ENCODE peak calls at places on chromosomes 16 and 17, in five cellular contexts. G is HCT116, R is GM12878, J is K562, L is H1. M is an unnamed sample.

GRCh38 chr17:47810901-47811635 is 10.5 kb downstream of the OSBPL7 start:
- DNase-seq in G (no peak), R (no peak), J (no peak), L (no peak), M (no peak)

GRCh38 chr17:63395075-63395815 is 50.9 kb downstream of the CYB561 start:
- DNase-seq in G (no peak), R (no peak), J (no peak), L (no peak), M (no peak)

GRCh38 chr17:41648411-41649195 is 24.2 kb upstream of the KRT17 start:
- DNase-seq in G (peak; percentile 77), R (no peak), J (peak; percentile 89), L (peak; percentile 96), M (peak; percentile 75)

GRCh38 chr17:74408262-74408661 is 23.6 kb upstream of the GPRC5C start:
- DNase-seq in G (no peak), R (no peak), J (peak; percentile 50), L (no peak), M (peak; percentile 71)

GRCh38 chr17:72087876-72088275 is 32.9 kb upstream of the SOX9 start:
- DNase-seq in G (no peak), R (no peak), J (no peak), L (no peak), M (no peak)

GRCh38 chr16:80120899-80121521 is 419.8 kb upstream of the DYNLRB2 start:
- DNase-seq in G (no peak), R (no peak), J (no peak), L (no peak), M (no peak)

GRCh38 chr17:8818654-8819330 is 19.6 kb upstream of the MFSD6L start:
- DNase-seq in G (no peak), R (no peak), J (no peak), L (peak; percentile 44), M (no peak)

GRCh38 chr16:82630219-82630618 is 3.5 kb downstream of the CDH13 start:
- DNase-seq in G (no peak), R (no peak), J (no peak), L (no peak), M (no peak)

GRCh38 chr17:48307814-48308411 is 122.1 kb downstream of the SKAP1 start:
- DNase-seq in G (peak; percentile 78), R (no peak), J (peak; percentile 57), L (no peak), M (peak; percentile 56)

GRCh38 chr17:70378005-70378404 is 208.7 kb downstream of the KCNJ2 start:
- DNase-seq in G (no peak), R (no peak), J (no peak), L (no peak), M (no peak)

GRCh38 chr17:79952265-79952877 is 83.3 kb downstream of the TBC1D16 start:
- DNase-seq in G (no peak), R (no peak), J (no peak), L (no peak), M (no peak)

GRCh38 chr16:83994087-83994486 is 26.0 kb downstream of the NECAB2 start:
- DNase-seq in G (peak; percentile 31), R (no peak), J (no peak), L (no peak), M (peak; percentile 75)

GRCh38 chr16:2343211-2343610 is 2.7 kb upstream of the ABCA3 start:
- DNase-seq in G (no peak), R (no peak), J (peak; percentile 44), L (no peak), M (no peak)

GRCh38 chr16:23611936-23612335 is 15.8 kb upstream of the NDUFAB1 start:
- DNase-seq in G (no peak), R (no peak), J (no peak), L (no peak), M (no peak)

GRCh38 chr17:9268546-9268945 is 247.2 kb downstream of the NTN1 start:
- DNase-seq in G (no peak), R (no peak), J (no peak), L (no peak), M (no peak)

GRCh38 chr16:79267781-79268180 is 332.8 kb downstream of the MAF start:
- DNase-seq in G (no peak), R (no peak), J (no peak), L (no peak), M (no peak)

GRCh38 chr16:2836646-2837508 is 6.8 kb downstream of the ZG16B start:
- DNase-seq in G (no peak), R (no peak), J (no peak), L (no peak), M (no peak)

GRCh38 chr16:58460219-58460610 is 39.7 kb upstream of the NDRG4 start:
- DNase-seq in G (no peak), R (no peak), J (no peak), L (no peak), M (no peak)

GRCh38 chr17:72556944-72557826 is 436.4 kb downstream of the SOX9 start:
- DNase-seq in G (peak; percentile 83), R (no peak), J (peak; percentile 76), L (peak; percentile 88), M (peak; percentile 81)

GRCh38 chr17:56786989-56787482 is 46.7 kb downstream of the C17orf67 start:
- DNase-seq in G (peak; percentile 90), R (peak; percentile 60), J (no peak), L (no peak), M (peak; percentile 73)

GRCh38 chr17:31549121-31549524 is 157.6 kb downstream of the RAB11FIP4 start:
- DNase-seq in G (no peak), R (no peak), J (no peak), L (no peak), M (peak; percentile 31)

GRCh38 chr16:1163567-1164055 is 10.7 kb downstream of the CACNA1H start:
- DNase-seq in G (no peak), R (no peak), J (no peak), L (no peak), M (no peak)

GRCh38 chr16:35296962-35297653 is 1837.7 kb downstream of the TP53TG3F start:
- DNase-seq in G (no peak), R (no peak), J (no peak), L (no peak), M (no peak)

GRCh38 chr16:89618114-89618999 is 4.9 kb downstream of the DPEP1 start:
- DNase-seq in G (no peak), R (no peak), J (no peak), L (no peak), M (no peak)

GRCh38 chr16:8849411-8850011 is 19.3 kb downstream of the CARHSP1 start:
- DNase-seq in G (no peak), R (no peak), J (no peak), L (no peak), M (no peak)

GRCh38 chr17:15269087-15269486 is 4.0 kb upstream of the PMP22 start:
- DNase-seq in G (no peak), R (no peak), J (no peak), L (no peak), M (no peak)

GRCh38 chr17:48457080-48457836 is 27.2 kb upstream of the SKAP1 start:
- DNase-seq in G (peak; percentile 54), R (no peak), J (peak; percentile 83), L (peak; percentile 85), M (peak; percentile 42)

GRCh38 chr17:5035356-5035755 is at the start of gene SLC52A1:
- DNase-seq in G (no peak), R (no peak), J (no peak), L (peak; percentile 73), M (no peak)

GRCh38 chr17:29748400-29748799 is 125.7 kb upstream of the CORO6 start:
- DNase-seq in G (no peak), R (no peak), J (no peak), L (no peak), M (no peak)

DNA sequence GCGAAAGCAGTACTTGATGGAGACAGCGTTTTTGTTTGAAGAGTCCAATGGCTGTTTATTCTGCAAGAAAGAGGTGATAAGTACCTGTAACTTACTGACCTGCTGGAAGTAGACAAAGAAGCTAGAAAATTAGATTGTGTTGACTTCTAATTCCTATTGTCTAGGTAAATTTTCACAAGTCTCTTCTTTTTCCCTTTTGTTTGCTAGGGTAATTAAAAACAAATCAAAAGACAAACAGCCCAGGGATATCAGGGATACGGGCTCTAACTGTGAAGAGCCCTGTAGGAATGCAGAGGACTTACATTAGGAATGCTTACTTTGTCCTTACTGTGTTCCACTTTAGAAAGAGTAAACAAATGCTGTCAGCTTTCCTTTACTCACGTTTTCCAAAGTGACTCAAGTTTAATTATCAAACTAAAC is 7.0 kb downstream of the PSME3IP1 start:
- DNase-seq in G (no peak), R (no peak), J (no peak), L (no peak), M (peak; percentile 53)
- TF ChIP-seq SRF in G (no peak), R (no peak), J (no peak), L (no peak), M (no peak)

DNA sequence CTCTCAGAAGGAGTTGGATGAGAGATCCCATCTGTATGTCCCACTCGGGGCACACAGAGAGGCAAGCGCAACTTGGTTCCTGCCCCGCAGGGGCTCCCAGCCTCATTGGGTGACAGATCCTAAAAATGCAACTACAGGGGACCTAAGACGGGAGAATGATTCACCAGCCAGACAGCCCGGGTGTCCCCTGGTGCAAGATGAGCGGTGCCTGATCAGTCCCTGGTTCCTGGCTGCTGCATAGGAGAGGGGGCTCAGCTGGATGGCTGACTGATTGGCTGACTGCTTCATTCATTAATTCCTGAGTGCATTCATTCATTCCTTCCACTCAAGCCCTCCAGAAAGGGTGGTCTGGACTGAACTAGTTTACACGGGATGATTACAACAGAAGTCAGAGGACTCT is 22.0 kb downstream of the WNT3 start:
- DNase-seq in G (no peak), R (no peak), J (peak; percentile 46), L (no peak), M (no peak)
- TF ChIP-seq CTCF in G (no peak), R (no peak), J (no peak), L (no peak), M (no peak)

GRCh38 chr17:50153650-50154575 is 3.4 kb upstream of the PPP1R9B start:
- DNase-seq in G (no peak), R (no peak), J (peak; percentile 83), L (no peak), M (no peak)

GRCh38 chr17:50150354-50151040 is at the start of gene PPP1R9B:
- DNase-seq in G (no peak), R (no peak), J (no peak), L (no peak), M (no peak)

GRCh38 chr17:50152736-50153135 is 2.3 kb upstream of the PPP1R9B start:
- DNase-seq in G (no peak), R (no peak), J (no peak), L (no peak), M (no peak)

GRCh38 chr17:50151041-50151936 is 812 bp upstream of the PPP1R9B start:
- DNase-seq in G (peak; percentile 85), R (peak; percentile 63), J (peak; percentile 80), L (peak; percentile 90), M (peak; percentile 80)

GRCh38 chr17:50151937-50152547 is 1.6 kb upstream of the PPP1R9B start:
- DNase-seq in G (peak; percentile 95), R (no peak), J (peak; percentile 64), L (peak; percentile 85), M (peak; percentile 87)
- TF ChIP-seq SRF in G (no peak), R (no peak), J (peak; percentile 38), L (no peak), M (no peak)

GRCh38 chr17:54861469-54861983 is 39.1 kb upstream of the TOM1L1 start:
- DNase-seq in G (no peak), R (no peak), J (peak; percentile 62), L (no peak), M (no peak)

GRCh38 chr17:54860617-54861468 is 39.8 kb upstream of the TOM1L1 start:
- DNase-seq in G (no peak), R (no peak), J (peak; percentile 79), L (no peak), M (no peak)

GRCh38 chr17:54864070-54864469 is 36.6 kb upstream of the TOM1L1 start:
- DNase-seq in G (no peak), R (no peak), J (no peak), L (no peak), M (no peak)

GRCh38 chr17:54867634-54868033 is 33.0 kb upstream of the TOM1L1 start:
- DNase-seq in G (no peak), R (no peak), J (no peak), L (no peak), M (no peak)

GRCh38 chr17:54864636-54865420 is 35.8 kb upstream of the TOM1L1 start:
- DNase-seq in G (no peak), R (no peak), J (no peak), L (no peak), M (no peak)
- TF ChIP-seq CTCF in G (no peak), R (no peak), J (no peak), L (no peak), M (no peak)

M was measured in HepG2.